ENCODE peak calls at places on chromosomes 2 and 18, in four cellular contexts. J, Y, V and D are unnamed samples.

GRCh38 chr2:171836151-171836910 is 57.7 kb downstream of the SLC25A12 start:
- DNase-seq in Y (peak; percentile 27), J (no peak), V (no peak), D (no peak)

GRCh38 chr2:100104718-100105677 is 37.4 kb downstream of the AFF3 start:
- DNase-seq in Y (peak; percentile 11), J (peak; percentile 31), V (no peak), D (no peak)

GRCh38 chr2:46724107-46724506 is 191.5 kb downstream of the MCFD2 start:
- DNase-seq in Y (no peak), V (no peak), J (no peak), D (no peak)

GRCh38 chr2:56185582-56186046 is 1.8 kb downstream of the CCDC85A start:
- DNase-seq in J (peak; percentile 26), Y (no peak), V (no peak), D (peak; percentile 87)

GRCh38 chr2:212537311-212538155 is 1.1 kb downstream of the ERBB4 start:
- DNase-seq in Y (no peak), V (no peak), J (no peak), D (no peak)

GRCh38 chr2:158099716-158100115 is 2.0 kb upstream of the UPP2 start:
- DNase-seq in V (no peak), J (no peak), Y (peak; percentile 4), D (no peak)

GRCh38 chr18:51195602-51196115 is 1.8 kb downstream of the MEX3C start:
- DNase-seq in J (no peak), V (no peak), Y (peak; percentile 60), D (no peak)

GRCh38 chr2:203808041-203808750 is 59.4 kb upstream of the CTLA4 start:
- DNase-seq in V (no peak), Y (peak; percentile 95), J (no peak), D (no peak)

GRCh38 chr2:143284087-143284675 is 155.0 kb downstream of the ARHGAP15 start:
- DNase-seq in V (no peak), Y (peak; percentile 50), J (no peak), D (no peak)

GRCh38 chr18:22346342-22346967 is 71.3 kb downstream of the CTAGE1 start:
- DNase-seq in J (peak; percentile 71), Y (peak; percentile 83), V (no peak), D (no peak)

GRCh38 chr2:15767679-15768078 is 172.7 kb upstream of the MYCN start:
- DNase-seq in J (no peak), Y (no peak), V (no peak), D (no peak)

GRCh38 chr2:215874418-215874817 is 138.9 kb downstream of the MREG start:
- DNase-seq in J (no peak), V (no peak), Y (peak; percentile 75), D (no peak)

GRCh38 chr2:238379096-238379810 is 47.5 kb upstream of the ASB1 start:
- DNase-seq in Y (peak; percentile 77), V (no peak), J (no peak), D (peak; percentile 45)

GRCh38 chr2:95268208-95269035 is 5.8 kb upstream of the PROM2 start:
- DNase-seq in J (peak; percentile 5), V (no peak), Y (no peak), D (peak; percentile 76)

GRCh38 chr2:155100261-155100660 is 401.8 kb downstream of the KCNJ3 start:
- DNase-seq in Y (no peak), V (no peak), J (no peak), D (no peak)

GRCh38 chr18:36316246-36316645 is 18.7 kb downstream of the FHOD3 start:
- DNase-seq in Y (no peak), V (no peak), J (no peak), D (no peak)

GRCh38 chr2:12331698-12332097 is 385.0 kb upstream of the TRIB2 start:
- DNase-seq in V (no peak), J (no peak), Y (no peak), D (no peak)

GRCh38 chr2:12330916-12331315 is 385.8 kb upstream of the TRIB2 start:
- DNase-seq in V (no peak), J (no peak), Y (peak; percentile 80), D (no peak)

GRCh38 chr2:12321886-12322285 is 394.9 kb upstream of the TRIB2 start:
- DNase-seq in V (no peak), Y (peak; percentile 31), J (no peak), D (no peak)

GRCh38 chr2:12325806-12326205 is 390.9 kb upstream of the TRIB2 start:
- DNase-seq in V (no peak), Y (peak; percentile 65), J (no peak), D (no peak)

GRCh38 chr2:12326449-12327190 is 390.1 kb upstream of the TRIB2 start:
- DNase-seq in Y (no peak), J (no peak), V (no peak), D (no peak)
- TF ChIP-seq POLR2A in Y (no peak), J (no peak), V (no peak), D (no peak)

DNA sequence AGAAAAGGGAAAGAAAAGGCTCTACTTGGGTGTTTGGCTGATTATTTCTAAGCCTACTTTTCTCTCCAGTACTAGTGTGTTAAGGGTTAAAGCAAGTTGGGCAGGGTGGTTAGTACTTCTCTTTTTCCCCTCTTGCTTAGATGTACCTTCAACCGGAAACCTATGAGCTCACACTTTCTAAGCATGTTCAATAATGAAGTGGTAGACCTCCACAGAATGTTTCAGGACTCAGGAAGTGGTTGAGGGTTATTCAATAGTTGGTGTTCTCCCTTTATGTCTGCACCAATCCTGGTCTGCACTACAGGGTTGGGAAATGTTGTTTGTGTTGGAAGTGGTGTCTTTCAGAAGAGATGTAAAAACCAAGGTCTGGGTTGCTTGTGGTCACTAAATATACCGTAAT is 137.1 kb downstream of the ZEB2 start:
- DNase-seq in Y (no peak), V (no peak), J (no peak), D (no peak)
- TF ChIP-seq POLR2A in Y (no peak), V (no peak), J (no peak), D (no peak)

DNA sequence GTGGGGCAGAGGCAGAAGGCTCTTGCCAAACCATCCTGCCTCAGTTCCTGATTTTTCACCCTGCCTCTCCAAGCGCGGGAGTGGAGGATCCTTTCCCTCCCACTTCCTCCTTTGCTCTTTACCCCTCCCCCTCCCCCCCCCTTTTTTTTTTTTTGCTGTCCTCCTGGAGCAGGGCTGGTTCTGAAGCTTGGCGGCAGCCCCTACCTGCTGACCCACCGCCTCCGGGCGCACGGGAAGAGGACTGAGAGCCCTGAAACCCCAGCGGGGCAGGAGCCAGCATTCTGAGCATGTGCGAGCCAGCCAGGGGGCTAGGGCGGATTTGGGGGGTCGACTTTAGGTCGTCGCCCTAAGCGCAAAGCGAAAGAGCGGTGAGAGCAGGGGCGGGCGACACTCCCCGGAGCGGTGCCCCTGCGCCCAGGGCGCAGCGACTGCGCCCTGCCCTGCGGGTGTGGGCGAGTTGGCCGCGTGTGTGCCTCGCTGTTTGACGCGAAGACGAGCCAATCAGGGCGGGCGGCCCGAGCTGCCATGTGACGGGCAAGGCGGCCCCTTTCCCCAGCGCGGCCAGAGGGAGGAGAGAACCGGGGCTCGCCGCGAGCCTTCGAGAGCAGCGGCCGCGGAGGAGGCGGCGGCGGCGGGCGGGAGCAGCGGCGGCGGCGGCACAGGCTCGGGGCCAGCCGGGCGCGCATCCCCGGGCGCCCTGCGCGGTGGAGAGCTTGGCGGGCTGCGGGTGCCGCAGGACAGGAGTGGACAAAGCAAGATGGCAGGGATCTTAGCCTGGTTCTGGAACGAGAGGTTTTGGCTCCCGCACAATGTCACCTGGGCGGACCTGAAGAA is at the start of gene CERS6:
- DNase-seq in Y (peak; percentile 90), J (peak; percentile 95), V (peak; percentile 98), D (peak; percentile 93)
- TF ChIP-seq POLR2A in Y (peak; percentile 58), J (peak; percentile 93), V (no peak), D (no peak)

GRCh38 chr2:219176818-219177593 is at the start of gene CNPPD1:
- DNase-seq in V (peak; percentile 94), J (peak; percentile 88), Y (peak; percentile 65), D (peak; percentile 87)

GRCh38 chr2:219178377-219179175 is 501 bp downstream of the RETREG2 start:
- DNase-seq in J (no peak), V (peak; percentile 76), Y (peak; percentile 15), D (peak; percentile 90)

GRCh38 chr2:219179601-219180465 is 1.8 kb downstream of the RETREG2 start:
- DNase-seq in J (no peak), V (peak; percentile 56), Y (no peak), D (no peak)

GRCh38 chr2:219175928-219176817 is 552 bp downstream of the CNPPD1 start:
- DNase-seq in J (no peak), V (peak; percentile 83), Y (peak; percentile 26), D (peak; percentile 90)

DNA sequence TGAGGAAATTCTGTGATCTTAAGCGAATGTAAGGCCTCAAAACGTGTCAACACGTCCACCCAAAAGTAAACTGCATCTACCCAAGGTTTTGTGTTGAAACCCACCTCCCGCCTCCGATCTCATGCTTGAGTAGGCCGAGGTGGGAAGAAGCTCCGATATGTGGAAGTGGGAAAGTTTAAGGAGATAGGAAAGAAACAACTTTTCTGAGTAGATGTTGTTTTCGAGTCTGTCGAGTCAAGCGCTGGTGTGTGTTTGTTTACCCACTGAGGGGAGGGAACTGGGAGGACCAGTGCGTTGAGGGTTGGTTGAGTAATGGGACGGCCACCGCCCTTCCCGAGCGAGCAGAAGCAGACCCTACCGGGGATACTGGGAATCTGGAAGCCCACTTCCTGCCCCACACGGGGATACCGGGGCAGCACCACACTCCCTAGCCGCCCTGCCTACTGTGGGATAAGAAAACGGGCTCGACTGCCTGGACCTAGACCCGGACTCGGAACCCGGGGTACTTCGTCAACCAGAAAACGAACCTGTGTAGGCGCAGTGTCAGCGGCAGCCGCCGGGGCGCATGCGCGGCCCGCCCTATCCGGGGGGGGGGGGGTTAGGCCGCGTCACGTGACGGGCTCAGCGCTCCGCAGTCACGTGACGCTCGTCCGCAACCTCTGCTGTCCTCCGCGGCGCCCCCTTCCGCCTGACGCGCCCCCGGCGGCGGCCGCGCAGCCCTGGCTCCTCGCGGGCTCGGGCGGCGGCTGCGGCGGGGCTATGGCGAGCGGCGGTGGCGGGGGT is at the start of gene RETREG2:
- DNase-seq in J (peak; percentile 87), V (peak; percentile 94), Y (peak; percentile 89), D (peak; percentile 92)
- TF ChIP-seq POLR2A in J (peak; percentile 100), V (peak; percentile 99), Y (peak; percentile 89), D (peak; percentile 73)